ENCODE peak calls at places on chromosomes 11 and 22, in ten cellular contexts. E, O, J, W, L, S, R, Y, F and Z are unnamed samples.

GRCh38 chr11:72812604-72812967 is 1.6 kb upstream of the ATG16L2 start:
- ATAC-seq in S (no peak), R (no peak), W (peak), E (no peak), L (no peak), F (no peak), O (peak), Y (no peak), J (no peak), Z (peak)

GRCh38 chr11:2135018-2135569 is 4.1 kb downstream of the IGF2 start:
- ATAC-seq in F (no peak), S (no peak), J (no peak), W (no peak), Y (no peak), R (no peak), E (no peak), O (no peak), L (no peak), Z (no peak)

GRCh38 chr22:23453277-23453676 is 126.8 kb downstream of the IGLL1 start:
- ATAC-seq in E (no peak), J (no peak), L (no peak), Y (no peak), O (no peak), S (no peak), R (no peak), W (no peak), F (no peak), Z (no peak)

GRCh38 chr11:2482199-2482598 is 37.4 kb downstream of the KCNQ1 start:
- ATAC-seq in O (no peak), E (no peak), S (no peak), W (no peak), F (no peak), J (no peak), Y (no peak), R (no peak), L (no peak), Z (no peak)

GRCh38 chr11:19209617-19210016 is 7.8 kb upstream of the CSRP3 start:
- ATAC-seq in E (no peak), F (peak), J (no peak), O (peak), S (no peak), R (no peak), L (no peak), Y (no peak), W (no peak), Z (no peak)

GRCh38 chr11:73570415-73571114 is 27.3 kb downstream of the FAM168A start:
- ATAC-seq in W (no peak), Y (no peak), E (peak), R (no peak), S (no peak), F (no peak), L (no peak), O (peak), J (no peak), Z (peak)

GRCh38 chr22:30187726-30188407 is 58.7 kb downstream of the LIF start:
- ATAC-seq in W (no peak), F (no peak), E (no peak), O (no peak), J (no peak), Y (no peak), S (no peak), R (no peak), L (peak), Z (no peak)

GRCh38 chr11:70456921-70457532 is 58.7 kb downstream of the CTTN start:
- ATAC-seq in J (no peak), R (peak), E (no peak), W (no peak), Y (peak), L (no peak), O (no peak), S (no peak), F (peak), Z (no peak)

GRCh38 chr11:76067099-76067498 is 139.2 kb downstream of the WNT11 start:
- ATAC-seq in W (no peak), O (no peak), F (no peak), E (no peak), Y (no peak), S (no peak), R (no peak), L (no peak), J (no peak), Z (peak)

GRCh38 chr22:29291215-29291614 is 15.2 kb upstream of the GAS2L1 start:
- ATAC-seq in J (no peak), W (no peak), R (no peak), O (peak), E (no peak), S (no peak), F (no peak), L (no peak), Y (no peak), Z (peak)

GRCh38 chr22:49567894-49568750 is 259.6 kb downstream of the BRD1 start:
- ATAC-seq in W (no peak), L (no peak), R (no peak), S (no peak), E (no peak), F (no peak), Y (no peak), O (no peak), J (no peak), Z (no peak)

GRCh38 chr22:50326225-50326958 is 420 bp downstream of the DENND6B start:
- ATAC-seq in O (peak), W (no peak), L (no peak), Y (no peak), E (peak), J (no peak), R (peak), F (no peak), S (peak), Z (peak)

GRCh38 chr11:34507156-34507555 is 6.4 kb downstream of the ELF5 start:
- ATAC-seq in J (no peak), O (no peak), L (no peak), F (no peak), R (no peak), S (no peak), Y (no peak), E (no peak), W (no peak), Z (no peak)

GRCh38 chr11:21565283-21565682 is 627.6 kb upstream of the ANO5 start:
- ATAC-seq in S (no peak), E (no peak), O (no peak), F (no peak), J (no peak), R (peak), Y (no peak), W (no peak), L (no peak), Z (no peak)

GRCh38 chr11:32221476-32222032 is 130.7 kb downstream of the RCN1 start:
- ATAC-seq in J (no peak), R (no peak), O (no peak), L (no peak), E (peak), W (no peak), S (no peak), Y (no peak), F (no peak), Z (no peak)

GRCh38 chr11:75313457-75314272 is 37.8 kb downstream of the ARRB1 start:
- ATAC-seq in E (peak), F (peak), O (peak), J (no peak), L (no peak), S (no peak), W (no peak), R (peak), Y (no peak), Z (no peak)

GRCh38 chr22:42127606-42128005 is 3.0 kb downstream of the CYP2D6 start:
- ATAC-seq in E (no peak), J (no peak), R (no peak), F (no peak), O (no peak), Y (no peak), L (no peak), S (no peak), W (no peak), Z (no peak)

GRCh38 chr11:14645247-14645912 is 1.8 kb downstream of the PDE3B start:
- ATAC-seq in Y (peak), L (peak), S (no peak), W (peak), O (no peak), R (no peak), F (no peak), E (peak), J (no peak), Z (peak)

GRCh38 chr11:83862691-83863090 is 576.5 kb upstream of the CCDC90B start:
- ATAC-seq in S (no peak), Y (no peak), W (no peak), L (no peak), E (peak), J (no peak), R (peak), F (peak), O (no peak), Z (no peak)

GRCh38 chr22:37739000-37739399 is 42.2 kb downstream of the TRIOBP start:
- ATAC-seq in O (no peak), J (no peak), E (no peak), R (peak), W (no peak), F (peak), S (no peak), Y (no peak), L (no peak), Z (no peak)

GRCh38 chr22:49942565-49943404 is 17.8 kb upstream of the PIM3 start:
- ATAC-seq in F (no peak), L (no peak), Y (peak), S (peak), W (peak), E (peak), R (no peak), O (peak), J (no peak), Z (no peak)

GRCh38 chr22:20242393-20243175 is 25.5 kb downstream of the RTN4R start:
- ATAC-seq in J (no peak), R (no peak), Y (no peak), L (peak), E (no peak), W (no peak), O (no peak), F (no peak), S (no peak), Z (no peak)

GRCh38 chr11:102360681-102361080 is 13.7 kb downstream of the BIRC2 start:
- ATAC-seq in Y (no peak), E (no peak), J (no peak), L (peak), S (no peak), W (no peak), F (no peak), O (no peak), R (no peak), Z (no peak)

GRCh38 chr11:114065094-114065493 is 5.6 kb downstream of the ZBTB16 start:
- ATAC-seq in W (no peak), L (no peak), E (no peak), R (no peak), Y (no peak), J (no peak), F (no peak), S (no peak), O (no peak), Z (no peak)

GRCh38 chr11:128480066-128480465 is 107.3 kb downstream of the ETS1 start:
- ATAC-seq in S (no peak), Y (no peak), W (no peak), L (no peak), F (peak), R (peak), O (no peak), J (no peak), E (no peak), Z (no peak)

GRCh38 chr11:69530278-69531070 is 49.0 kb downstream of the LINC01488 start:
- ATAC-seq in R (peak), E (no peak), L (no peak), O (no peak), J (peak), S (peak), Y (no peak), W (no peak), F (peak), Z (no peak)

GRCh38 chr22:18057568-18058209 is 20.1 kb upstream of the PEX26 start:
- ATAC-seq in Y (peak), F (peak), R (peak), L (peak), J (peak), W (no peak), E (peak), S (peak), O (no peak), Z (peak)

GRCh38 chr22:40332319-40332781 is 13.9 kb upstream of the ADSL start:
- ATAC-seq in E (no peak), F (no peak), W (peak), R (no peak), Y (peak), J (no peak), S (no peak), O (no peak), L (peak), Z (no peak)

GRCh38 chr22:39348909-39349505 is 784 bp upstream of the SYNGR1 start:
- ATAC-seq in O (no peak), L (no peak), F (peak), S (peak), J (peak), Y (no peak), R (peak), E (no peak), W (peak), Z (no peak)

GRCh38 chr11:20638074-20638473 is 31.3 kb upstream of the NELL1 start:
- ATAC-seq in L (no peak), J (no peak), E (no peak), R (no peak), Y (no peak), W (no peak), O (no peak), F (no peak), S (no peak), Z (no peak)